ENCODE peak calls at places on chromosomes 6 and 20, in five cellular contexts. L, D, G, Y and C are unnamed samples.
A peak's percentile ranks its signal among the peaks of the same experiment; 100 is the strongest.

GRCh38 chr6:37284781-37285180 is 26.8 kb upstream of the TMEM217 start:
- DNase-seq in Y (no peak), D (no peak), L (no peak), G (no peak), C (no peak)

GRCh38 chr6:45574885-45575284 is 197.2 kb upstream of the SUPT3H start:
- DNase-seq in Y (no peak), D (no peak), L (no peak), G (no peak), C (no peak)

GRCh38 chr6:62298745-62299392 is 12.8 kb upstream of the KHDRBS2 start:
- DNase-seq in D (no peak), L (no peak), Y (no peak), G (no peak), C (no peak)

GRCh38 chr6:164013480-164014208 is 599.1 kb downstream of the QKI start:
- DNase-seq in Y (no peak), G (no peak), D (no peak), L (no peak), C (no peak)

GRCh38 chr6:129314575-129314974 is 395.4 kb downstream of the ARHGAP18 start:
- DNase-seq in D (no peak), G (no peak), L (no peak), Y (no peak), C (no peak)

GRCh38 chr6:32982084-32982701 is 13.8 kb downstream of the BRD2 start:
- DNase-seq in Y (no peak), G (no peak), L (no peak), D (no peak), C (no peak)

GRCh38 chr6:97123112-97123511 is 159.9 kb downstream of the MMS22L start:
- DNase-seq in Y (no peak), L (no peak), G (no peak), D (no peak), C (no peak)

GRCh38 chr6:22596011-22596410 is 26.6 kb downstream of the HDGFL1 start:
- DNase-seq in G (no peak), Y (no peak), L (no peak), D (no peak), C (no peak)

GRCh38 chr20:38725959-38726848 is 1.9 kb downstream of the SLC32A1 start:
- DNase-seq in Y (peak; percentile 92), L (no peak), D (peak; percentile 39), G (peak; percentile 21), C (no peak)

GRCh38 chr6:101083533-101084172 is 202.5 kb upstream of the ASCC3 start:
- DNase-seq in L (no peak), G (no peak), D (no peak), Y (no peak), C (no peak)

GRCh38 chr20:59677586-59677985 is 73.2 kb downstream of the PHACTR3 start:
- DNase-seq in D (no peak), G (no peak), L (no peak), Y (no peak), C (no peak)

GRCh38 chr6:44534291-44534690 is 146.8 kb downstream of the CDC5L start:
- DNase-seq in D (no peak), G (no peak), Y (no peak), L (no peak), C (no peak)

GRCh38 chr6:161044335-161044734 is 52.8 kb downstream of the MAP3K4 start:
- DNase-seq in Y (no peak), L (no peak), D (no peak), G (no peak), C (no peak)

GRCh38 chr6:113340371-113340770 is 516.8 kb upstream of the MARCKS start:
- DNase-seq in L (no peak), D (no peak), G (no peak), Y (no peak), C (no peak)

GRCh38 chr6:15626878-15627683 is 35.7 kb downstream of the DTNBP1 start:
- DNase-seq in Y (no peak), D (no peak), G (no peak), L (no peak), C (no peak)

GRCh38 chr20:8860011-8860495 is 208.8 kb upstream of the PLCB4 start:
- DNase-seq in L (no peak), D (no peak), Y (no peak), G (no peak), C (no peak)

GRCh38 chr6:4939241-4939640 is 64.6 kb downstream of the RPP40 start:
- DNase-seq in D (no peak), G (no peak), Y (no peak), L (no peak), C (no peak)

GRCh38 chr6:80388515-80388914 is 282.0 kb downstream of the BCKDHB start:
- DNase-seq in G (no peak), Y (no peak), D (no peak), L (no peak), C (no peak)

GRCh38 chr6:167932468-167933276 is 64.8 kb upstream of the KIF25 start:
- DNase-seq in Y (no peak), D (no peak), L (no peak), G (no peak), C (no peak)

GRCh38 chr20:24049081-24049480 is 60.5 kb upstream of the GGTLC1 start:
- DNase-seq in L (no peak), D (no peak), G (no peak), Y (no peak), C (no peak)

GRCh38 chr6:79946773-79947190 is 571 bp downstream of the ELOVL4 start:
- DNase-seq in Y (peak; percentile 29), G (no peak), D (peak; percentile 17), L (no peak), C (no peak)

GRCh38 chr20:38342196-38342595 is 4.1 kb upstream of the LBP start:
- DNase-seq in G (no peak), L (no peak), D (no peak), Y (no peak), C (no peak)

GRCh38 chr6:111870054-111870750 is 3.0 kb downstream of the FYN start:
- DNase-seq in D (no peak), G (no peak), Y (no peak), L (no peak), C (no peak)

GRCh38 chr6:68086199-68086598 is 548.9 kb upstream of the ADGRB3 start:
- DNase-seq in G (no peak), Y (no peak), D (no peak), L (no peak), C (no peak)

GRCh38 chr20:4073852-4074741 is 58.7 kb upstream of the RNF24 start:
- DNase-seq in G (no peak), D (no peak), Y (no peak), L (peak; percentile 21), C (no peak)

GRCh38 chr6:36113049-36113448 is 17.3 kb upstream of the MAPK13 start:
- DNase-seq in G (no peak), D (no peak), L (no peak), Y (no peak), C (no peak)

GRCh38 chr20:1929460-1929859 is 34.3 kb downstream of the SIRPA start:
- DNase-seq in Y (no peak), D (no peak), L (no peak), G (no peak), C (no peak)

GRCh38 chr6:106163966-106164877 is 78.1 kb downstream of the PRDM1 start:
- DNase-seq in L (no peak), G (no peak), D (peak; percentile 43), Y (no peak), C (peak; percentile 25)

GRCh38 chr20:53736757-53737403 is 143.2 kb upstream of the ZNF217 start:
- DNase-seq in D (no peak), L (no peak), G (no peak), Y (no peak), C (no peak)

GRCh38 chr6:16677458-16677857 is 83.8 kb downstream of the ATXN1 start:
- DNase-seq in Y (no peak), L (no peak), D (no peak), G (no peak), C (no peak)

GRCh38 chr20:10339609-10340008 is 94.4 kb downstream of the MKKS start:
- DNase-seq in Y (no peak), L (no peak), D (no peak), G (no peak), C (no peak)

GRCh38 chr20:35461620-35462019 is 6.2 kb downstream of the CEP250 start:
- DNase-seq in L (no peak), D (no peak), G (peak; percentile 59), Y (no peak), C (no peak)

GRCh38 chr6:145887969-145888368 is 73.4 kb upstream of the FBXO30 start:
- DNase-seq in G (no peak), D (no peak), Y (peak; percentile 13), L (no peak), C (no peak)

GRCh38 chr6:166032366-166033171 is 135.1 kb downstream of the TBXT start:
- DNase-seq in G (no peak), D (peak; percentile 33), Y (no peak), L (no peak), C (no peak)

GRCh38 chr6:133983099-133983939 is 30.3 kb downstream of the TBPL1 start:
- DNase-seq in D (no peak), Y (no peak), L (no peak), G (no peak), C (no peak)

GRCh38 chr6:81451787-81452186 is 300.7 kb downstream of the TENT5A start:
- DNase-seq in L (no peak), Y (no peak), D (no peak), G (no peak), C (no peak)